ENCODE peak calls at places on chromosomes 5 and 9, in ten cellular contexts. B is OCI-LY7, M is psoas muscle, I is mucosa of descending colon, U is mammary epithelial cell, O is sigmoid colon, H is aorta, J is breast epithelium, Q is H1, X is GM12878. W is an unnamed sample.

GRCh38 chr5:147560982-147561381 is 51.1 kb upstream of the DPYSL3 start:
- DNase-seq in O (no peak), B (no peak), H (no peak), J (no peak), M (no peak), I (no peak), X (no peak), Q (no peak), U (no peak), W (no peak)

GRCh38 chr5:172719211-172719610 is 51.8 kb downstream of the DUSP1 start:
- DNase-seq in B (no peak), I (no peak), U (no peak), O (no peak), H (no peak), M (no peak), Q (no peak), X (no peak), J (no peak), W (peak; percentile 16)

GRCh38 chr5:108344103-108344822 is 37.6 kb downstream of the FBXL17 start:
- DNase-seq in O (no peak), H (no peak), Q (no peak), U (no peak), I (no peak), M (no peak), X (no peak), B (no peak), J (no peak), W (no peak)

GRCh38 chr5:157502143-157502647 is 42.2 kb downstream of the NIPAL4 start:
- DNase-seq in Q (no peak), B (peak; percentile 91), U (no peak), H (no peak), X (peak; percentile 82), I (no peak), O (peak; percentile 42), J (no peak), M (no peak), W (no peak)

GRCh38 chr9:70044450-70045307 is 1.0 kb downstream of the MAMDC2 start:
- DNase-seq in J (no peak), U (peak; percentile 78), H (no peak), Q (peak; percentile 66), B (no peak), M (peak; percentile 36), X (no peak), O (peak; percentile 76), I (peak; percentile 34), W (no peak)

GRCh38 chr5:179967489-179967888 is 59.8 kb upstream of the TBC1D9B start:
- DNase-seq in O (no peak), U (no peak), H (no peak), B (no peak), X (no peak), J (no peak), I (no peak), M (no peak), Q (no peak), W (no peak)

GRCh38 chr5:134438641-134439621 is 27.2 kb upstream of the CDKN2AIPNL start:
- DNase-seq in X (no peak), Q (no peak), I (peak; percentile 57), M (peak; percentile 86), O (peak; percentile 94), U (peak; percentile 98), J (peak; percentile 83), B (no peak), H (peak; percentile 69), W (peak; percentile 97)

GRCh38 chr5:147887026-147887627 is 8.6 kb downstream of the SCGB3A2 start:
- DNase-seq in M (no peak), U (peak; percentile 25), B (peak; percentile 20), X (no peak), H (no peak), Q (no peak), J (no peak), O (no peak), I (no peak), W (no peak)

GRCh38 chr9:91758491-91758981 is 191.5 kb downstream of the ROR2 start:
- DNase-seq in M (no peak), B (peak; percentile 40), I (peak; percentile 75), O (peak; percentile 83), X (peak; percentile 37), H (no peak), U (peak; percentile 29), Q (peak; percentile 93), J (no peak), W (no peak)

GRCh38 chr5:58405175-58405574 is 54.7 kb downstream of the PLK2 start:
- DNase-seq in H (no peak), M (no peak), Q (no peak), X (no peak), B (no peak), J (no peak), U (peak; percentile 63), O (no peak), I (no peak), W (no peak)

GRCh38 chr9:20903214-20903613 is 128.2 kb downstream of the HACD4 start:
- DNase-seq in J (no peak), H (no peak), X (no peak), B (no peak), I (no peak), Q (no peak), M (no peak), O (no peak), U (no peak), W (no peak)

GRCh38 chr9:134379774-134380431 is 53.6 kb downstream of the RXRA start:
- DNase-seq in U (peak; percentile 83), J (no peak), M (peak; percentile 70), X (no peak), O (no peak), B (no peak), Q (no peak), I (no peak), H (no peak), W (no peak)

GRCh38 chr9:134383148-134383547 is 56.9 kb downstream of the RXRA start:
- DNase-seq in J (no peak), H (no peak), Q (no peak), B (no peak), U (no peak), I (no peak), X (no peak), O (no peak), M (no peak), W (no peak)

GRCh38 chr9:134382733-134383132 is 56.5 kb downstream of the RXRA start:
- DNase-seq in O (no peak), Q (no peak), U (no peak), B (no peak), X (no peak), I (peak; percentile 87), J (no peak), H (no peak), M (no peak), W (peak; percentile 88)

GRCh38 chr9:134381262-134381661 is 55.0 kb downstream of the RXRA start:
- DNase-seq in O (no peak), H (no peak), I (no peak), U (no peak), X (no peak), B (no peak), J (no peak), Q (no peak), M (no peak), W (no peak)

DNA sequence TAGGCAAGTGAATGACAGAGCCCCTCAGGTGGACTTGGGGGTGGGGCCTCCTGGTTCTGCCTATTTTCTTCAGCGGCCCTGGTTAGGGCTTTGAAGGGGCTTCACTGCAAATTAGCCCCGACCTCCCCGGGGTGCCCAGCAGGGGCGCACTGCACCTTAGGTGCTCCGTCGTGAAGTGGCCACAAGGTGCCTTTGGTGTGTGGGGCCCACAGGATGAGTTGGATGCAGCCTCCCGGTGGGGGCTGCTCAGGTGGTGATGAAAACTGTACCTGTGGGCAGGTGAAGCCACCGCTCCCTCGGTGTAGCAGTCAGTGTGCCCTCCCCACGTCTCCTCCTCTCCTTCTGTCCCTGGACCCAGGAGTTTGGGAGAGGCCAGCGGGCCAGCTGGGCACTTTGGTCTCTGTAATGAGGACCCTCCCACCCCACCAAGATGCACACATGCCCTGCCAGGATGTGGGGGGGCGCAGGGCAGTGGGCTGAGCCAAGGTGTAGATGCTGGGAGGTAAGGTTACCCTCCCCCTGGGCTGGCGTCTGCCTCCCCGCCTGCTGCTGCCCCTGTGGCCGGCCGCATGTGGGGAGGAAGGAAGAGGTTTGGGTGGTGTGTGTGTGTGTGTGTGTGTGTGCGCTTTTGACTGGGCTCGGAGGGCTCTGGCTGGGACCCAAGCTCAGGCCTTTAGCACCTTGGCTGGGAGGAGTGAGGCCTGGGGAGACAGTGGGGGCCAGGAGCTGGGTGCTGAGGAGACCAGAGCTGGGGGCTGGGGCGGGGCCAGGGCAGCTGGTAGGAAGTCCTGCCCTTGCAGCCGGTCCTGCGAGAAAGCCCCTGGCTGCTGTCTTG is 55.6 kb downstream of the RXRA start:
- DNase-seq in X (no peak), J (no peak), U (no peak), I (peak; percentile 72), Q (no peak), M (no peak), B (peak; percentile 33), H (no peak), O (no peak), W (no peak)
- H3K4me1 ChIP-seq in X (peaks cover 9% of the 10 kb centered on the region), J (peaks cover 43% of the 10 kb centered on the region), U (peaks cover 74% of the 10 kb centered on the region), I (peaks cover 80% of the 10 kb centered on the region), Q (peaks cover 10% of the 10 kb centered on the region), M (peaks cover 100% of the 10 kb centered on the region), B (no peaks in the 10 kb centered on the region), H (no peaks in the 10 kb centered on the region), O (peaks cover 99% of the 10 kb centered on the region), W (no peaks in the 10 kb centered on the region)

DNA sequence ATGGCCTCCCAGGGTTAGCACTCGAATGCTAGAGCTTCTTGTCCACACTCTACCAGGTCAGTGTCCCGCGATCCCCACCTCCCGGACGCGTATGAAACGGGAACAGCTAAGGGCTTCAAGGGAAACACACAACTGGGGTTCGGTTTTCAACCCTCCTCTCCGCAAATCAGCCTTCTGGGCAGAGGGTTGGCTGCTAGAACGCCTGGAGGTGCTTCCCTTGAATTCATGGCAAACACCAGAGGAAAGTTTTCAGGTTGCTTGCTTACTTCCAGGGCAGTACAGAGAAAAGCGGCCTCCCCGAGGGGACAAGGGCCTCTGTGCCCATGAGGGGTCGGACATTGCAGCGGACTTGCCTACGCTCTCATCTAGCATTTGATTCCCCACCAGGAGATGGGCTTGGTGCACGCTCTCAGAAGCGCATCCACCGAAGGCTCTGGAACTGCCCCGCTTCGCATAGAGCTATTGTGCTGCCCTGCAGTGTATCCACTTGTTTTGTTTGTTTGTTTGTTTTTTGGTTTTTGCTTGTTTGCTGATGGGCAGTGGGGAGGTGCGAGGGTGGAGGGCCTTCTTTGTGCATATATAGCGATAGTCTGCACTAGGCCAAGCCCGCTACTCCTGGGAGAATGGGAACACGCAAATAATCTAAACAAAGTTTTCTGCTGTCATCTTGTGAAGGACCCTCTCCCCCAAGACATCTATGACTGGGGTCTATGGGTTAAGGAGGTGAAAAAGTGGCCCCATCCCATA is 1.3 kb upstream of the DMRT3 start:
- DNase-seq in J (no peak), U (no peak), X (no peak), O (no peak), M (no peak), Q (peak; percentile 65), I (no peak), B (no peak), H (no peak), W (no peak)
- H3K4me3 ChIP-seq in J (no peak overlapping the region), U (no peak overlapping the region), X (no peak overlapping the region), O (no peak overlapping the region), M (no peak overlapping the region), Q (peak overlapping the region; percentile 12), I (no peak overlapping the region), B (no peak overlapping the region), H (no peak overlapping the region), W (no peak overlapping the region)

GRCh38 chr9:127893392-127893791 is 6.0 kb downstream of the ST6GALNAC6 start:
- DNase-seq in B (no peak), Q (no peak), H (no peak), M (no peak), U (no peak), O (no peak), J (no peak), I (no peak), X (no peak), W (no peak)
- H3K36me3 ChIP-seq in B (peaks cover 77% of the 10 kb centered on the region), Q (peaks cover 43% of the 10 kb centered on the region), H (peaks cover 25% of the 10 kb centered on the region), M (peaks cover 74% of the 10 kb centered on the region), U (peaks cover 23% of the 10 kb centered on the region), O (peaks cover 55% of the 10 kb centered on the region), J (peaks cover 21% of the 10 kb centered on the region), I (peaks cover 16% of the 10 kb centered on the region), X (peaks cover 13% of the 10 kb centered on the region), W (peaks cover 37% of the 10 kb centered on the region)

GRCh38 chr5:150146235-150146634 is 9.4 kb downstream of the PDGFRB start:
- DNase-seq in U (no peak), Q (no peak), I (no peak), J (no peak), B (no peak), H (no peak), O (no peak), X (no peak), M (no peak), W (no peak)
- H3K4me1 ChIP-seq in U (peaks cover 15% of the 10 kb centered on the region), Q (peaks cover 9% of the 10 kb centered on the region), I (peaks cover 3% of the 10 kb centered on the region), J (no peaks in the 10 kb centered on the region), B (no peaks in the 10 kb centered on the region), H (peaks cover 3% of the 10 kb centered on the region), O (peaks cover 77% of the 10 kb centered on the region), X (no peaks in the 10 kb centered on the region), M (peaks cover 10% of the 10 kb centered on the region), W (peaks cover 7% of the 10 kb centered on the region)

W was measured in right lobe of liver.